ENCODE peak calls at places on chromosomes 11 and 22, in six cellular contexts. R is cardiac muscle cell, N is left lung, W is thoracic aorta, X is stomach, E is PC-3. G is an unnamed sample. For H3K4me1 and H3K9me3, the result is how much of the 10 kb centered on the place peaks cover.

GRCh38 chr11:27663294-27663693 is 37.0 kb downstream of the BDNF start:
- DNase-seq in R (no peak), X (no peak), W (no peak), E (peak), N (no peak), G (no peak)

GRCh38 chr11:34411786-34412185 is 26.9 kb upstream of the CAT start:
- DNase-seq in R (no peak), E (peak), N (no peak), X (no peak), W (no peak), G (no peak)

GRCh38 chr22:48710410-48710809 is 1117.3 kb downstream of the BRD1 start:
- DNase-seq in E (no peak), W (no peak), N (peak), X (no peak), R (no peak), G (peak)

GRCh38 chr11:70463478-70464255 is 65.3 kb downstream of the CTTN start:
- DNase-seq in R (no peak), N (peak), W (no peak), X (no peak), E (no peak), G (no peak)

GRCh38 chr11:63610604-63611394 is 3.4 kb downstream of the PLAAT3 start:
- DNase-seq in N (no peak), X (peak), W (no peak), E (no peak), R (no peak), G (no peak)

GRCh38 chr11:9269492-9270030 is 4.4 kb upstream of the DENND5A start:
- DNase-seq in E (no peak), W (no peak), X (no peak), N (no peak), R (peak), G (no peak)

GRCh38 chr22:35315141-35315854 is 15.6 kb downstream of the TOM1 start:
- DNase-seq in W (no peak), E (no peak), R (no peak), X (no peak), N (no peak), G (peak)

GRCh38 chr11:34288482-34288881 is 69.3 kb downstream of the ABTB2 start:
- DNase-seq in N (no peak), W (no peak), E (no peak), R (peak), X (no peak), G (no peak)

GRCh38 chr22:27224485-27225364 is 567.3 kb downstream of the MIAT start:
- DNase-seq in N (no peak), X (no peak), W (no peak), E (no peak), R (no peak), G (no peak)

GRCh38 chr11:76658651-76659650 is 11.6 kb downstream of the LRRC32 start:
- DNase-seq in N (no peak), X (no peak), R (no peak), W (no peak), E (no peak), G (peak)

GRCh38 chr22:33210129-33210784 is 152.1 kb upstream of the SYN3 start:
- DNase-seq in E (peak), N (no peak), R (peak), W (no peak), X (no peak), G (no peak)

GRCh38 chr22:47589271-47590250 is 827.1 kb downstream of the TBC1D22A start:
- DNase-seq in E (no peak), N (no peak), X (peak), W (no peak), R (no peak), G (peak)

GRCh38 chr11:46451759-46452158 is 60.2 kb upstream of the CHRM4 start:
- DNase-seq in N (no peak), X (no peak), E (no peak), R (no peak), W (no peak), G (no peak)

GRCh38 chr11:67072295-67072694 is 15.6 kb downstream of the RHOD start:
- DNase-seq in W (no peak), X (no peak), R (no peak), N (no peak), E (no peak), G (no peak)

GRCh38 chr11:41237386-41237785 is 222.1 kb downstream of the LRRC4C start:
- DNase-seq in N (no peak), X (no peak), W (no peak), E (no peak), R (no peak), G (no peak)

GRCh38 chr11:114610984-114611944 is 15.7 kb upstream of the NXPE4 start:
- DNase-seq in E (no peak), R (no peak), X (no peak), W (no peak), N (no peak), G (no peak)

GRCh38 chr11:113045146-113045545 is 83.9 kb downstream of the NCAM1 start:
- DNase-seq in W (no peak), E (no peak), X (no peak), N (no peak), R (no peak), G (no peak)

GRCh38 chr11:128890543-128891409 is at the start of gene KCNJ5:
- DNase-seq in X (peak), R (peak), W (no peak), E (peak), N (peak), G (no peak)

GRCh38 chr11:291281-292210 is 2.6 kb downstream of the PGGHG start:
- DNase-seq in N (peak), E (no peak), W (no peak), R (no peak), X (no peak), G (no peak)

GRCh38 chr11:71466358-71466757 is 13.4 kb downstream of the NADSYN1 start:
- DNase-seq in X (no peak), R (no peak), W (no peak), E (no peak), N (no peak), G (no peak)

GRCh38 chr11:28690746-28691145 is 582.6 kb downstream of the METTL15 start:
- DNase-seq in R (no peak), W (no peak), E (no peak), X (no peak), N (no peak), G (no peak)

GRCh38 chr11:61752117-61752924 is at the start of gene MYRF:
- DNase-seq in W (no peak), X (peak), N (peak), E (peak), R (peak), G (no peak)
- TF ChIP-seq CTCF in W (peak), X (peak), N (peak), E (peak), R (peak), G (peak)

GRCh38 chr11:132405728-132406127 is 1035.3 kb downstream of the NTM start:
- DNase-seq in X (no peak), N (no peak), R (no peak), W (no peak), E (no peak), G (no peak)
- H3K4me1 ChIP-seq in X (under half), N (under half), R (under half), W (under half), E (under half), G (under half)

GRCh38 chr11:50071584-50072225 is 39.0 kb downstream of the OR4C45 start:
- DNase-seq in R (no peak), E (no peak), W (no peak), N (no peak), X (no peak), G (no peak)

GRCh38 chr11:50073113-50074105 is 40.7 kb downstream of the OR4C45 start:
- DNase-seq in X (no peak), W (no peak), E (no peak), N (no peak), R (no peak), G (no peak)

GRCh38 chr11:50075856-50076255 is 43.2 kb downstream of the OR4C45 start:
- DNase-seq in N (no peak), R (no peak), X (no peak), E (no peak), W (no peak), G (no peak)

GRCh38 chr11:50072226-50073112 is 39.8 kb downstream of the OR4C45 start:
- DNase-seq in W (no peak), X (no peak), N (no peak), R (no peak), E (no peak), G (no peak)

GRCh38 chr11:50074161-50074560 is 41.5 kb downstream of the OR4C45 start:
- DNase-seq in R (no peak), X (no peak), W (no peak), N (no peak), E (no peak), G (no peak)
- H3K9me3 ChIP-seq in R (under half), X (under half), W (under half), N (under half), E (under half), G (under half)

GRCh38 chr11:108063410-108063809 is 54.7 kb downstream of the CUL5 start:
- DNase-seq in X (no peak), R (no peak), W (no peak), N (no peak), E (no peak), G (no peak)

GRCh38 chr11:108062336-108062735 is 53.6 kb downstream of the CUL5 start:
- DNase-seq in X (no peak), R (no peak), E (no peak), W (no peak), N (no peak), G (no peak)
- TF ChIP-seq CTCF in X (no peak), R (no peak), E (no peak), W (no peak), N (no peak), G (no peak)

GRCh38 chr11:2779981-2780849 is 80.4 kb upstream of the KCNQ1OT1 start:
- DNase-seq in X (peak), E (no peak), N (peak), R (no peak), W (peak), G (peak)

GRCh38 chr11:2781413-2782274 is 81.8 kb upstream of the KCNQ1OT1 start:
- DNase-seq in W (peak), N (peak), R (no peak), X (peak), E (no peak), G (peak)

GRCh38 chr11:2782769-2783168 is 83.0 kb upstream of the KCNQ1OT1 start:
- DNase-seq in R (no peak), W (no peak), N (no peak), X (no peak), E (no peak), G (no peak)

GRCh38 chr11:2779499-2779980 is 79.7 kb upstream of the KCNQ1OT1 start:
- DNase-seq in R (no peak), N (no peak), W (no peak), X (no peak), E (no peak), G (no peak)

GRCh38 chr11:2780850-2781412 is 81.1 kb upstream of the KCNQ1OT1 start:
- DNase-seq in R (no peak), W (no peak), N (peak), X (peak), E (no peak), G (peak)
- H3K4me1 ChIP-seq in R (under half), W (under half), N (under half), X (half or more), E (under half), G (under half)

DNA sequence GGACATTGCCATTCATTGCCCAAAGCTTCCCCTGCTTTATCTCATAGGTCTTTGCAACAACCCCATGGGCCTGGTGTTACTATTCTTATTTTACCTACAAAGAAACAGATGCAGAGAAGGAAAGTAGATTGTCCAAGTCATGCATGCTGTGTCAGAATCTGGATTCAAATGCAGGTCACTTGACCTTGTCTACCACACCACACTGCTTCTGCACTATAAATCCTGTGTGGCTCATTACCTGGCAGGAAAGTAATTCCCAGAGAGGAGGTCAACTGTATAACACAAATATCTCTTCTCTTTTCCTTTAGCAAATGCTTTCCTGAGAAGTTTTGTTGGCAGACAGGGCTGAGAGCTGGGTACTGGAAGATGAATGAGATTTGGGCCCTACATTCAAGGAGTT is 18.5 kb downstream of the PLEKHB1 start:
- DNase-seq in R (no peak), E (no peak), N (no peak), W (no peak), X (no peak), G (no peak)
- H3K9me3 ChIP-seq in R (under half), E (under half), N (under half), W (under half), X (under half), G (under half)